ENCODE peak calls at places on chromosome 10, in six cellular contexts. O is body of pancreas, T is GM12865, B is left lung, Z is hepatocyte, N is NCI-H1436. F is an unnamed sample.

GRCh38 chr10:112161757-112162518 is 21.6 kb downstream of the GPAM start:
- DNase-seq in O (no peak), T (no peak), B (no peak), Z (no peak), N (no peak), F (no peak)

GRCh38 chr10:62456611-62457101 is 82.5 kb downstream of the ZNF365 start:
- DNase-seq in O (no peak), T (peak), B (no peak), Z (no peak), N (no peak), F (no peak)

GRCh38 chr10:35875281-35875680 is 233.2 kb upstream of the FZD8 start:
- DNase-seq in O (no peak), T (no peak), B (no peak), Z (peak), N (no peak), F (no peak)

GRCh38 chr10:3401491-3401938 is 228.9 kb upstream of the PITRM1 start:
- DNase-seq in O (no peak), T (no peak), B (no peak), Z (no peak), N (no peak), F (no peak)

GRCh38 chr10:101840102-101840684 is 3.4 kb downstream of the KCNIP2 start:
- DNase-seq in O (no peak), T (peak), B (no peak), Z (no peak), N (peak), F (no peak)

GRCh38 chr10:6200588-6201510 is 1.9 kb upstream of the PFKFB3 start:
- DNase-seq in O (peak), T (peak), B (peak), Z (no peak), N (peak), F (peak)

GRCh38 chr10:86522385-86522855 is 828 bp upstream of the WAPL start:
- DNase-seq in O (no peak), T (no peak), B (no peak), Z (no peak), N (no peak), F (no peak)

GRCh38 chr10:44578271-44578670 is 193.4 kb upstream of the CXCL12 start:
- DNase-seq in O (no peak), T (no peak), B (no peak), Z (no peak), N (no peak), F (no peak)

GRCh38 chr10:934746-935406 is 3.4 kb upstream of the LARP4B start:
- DNase-seq in O (no peak), T (no peak), B (no peak), Z (no peak), N (no peak), F (no peak)

GRCh38 chr10:80356563-80356999 is at the start of the genes DYDC1 and DYDC2:
- DNase-seq in O (peak), T (peak), B (peak), Z (peak), N (peak), F (no peak)

GRCh38 chr10:110681023-110681681 is 37.0 kb downstream of the RBM20 start:
- DNase-seq in O (peak), T (peak), B (no peak), Z (peak), N (peak), F (peak)

GRCh38 chr10:72106154-72106849 is 18.0 kb upstream of the SPOCK2 start:
- DNase-seq in O (no peak), T (no peak), B (no peak), Z (no peak), N (no peak), F (no peak)